ENCODE peak calls at places on chromosomes 5 and 9, in five cellular contexts. S is SJSA1; I is naive thymus-derived CD4-positive, alpha-beta T cell; U is fibroblast of lung; W is CD8-positive, alpha-beta T cell. G is an unnamed sample.

GRCh38 chr5:168747987-168748777 is 169.0 kb upstream of the PANK3 start:
- DNase-seq in S (peak; percentile 72), I (peak; percentile 54), U (no peak), W (no peak), G (no peak)

GRCh38 chr9:127214421-127215265 is 49.9 kb upstream of the GARNL3 start:
- DNase-seq in S (no peak), I (peak; percentile 49), U (peak; percentile 53), W (peak; percentile 65), G (peak; percentile 71)

GRCh38 chr5:59178482-59178881 is 595.6 kb downstream of the RAB3C start:
- DNase-seq in S (no peak), I (no peak), U (no peak), W (no peak), G (no peak)

GRCh38 chr5:33180900-33181299 is 259.9 kb upstream of the TARS1 start:
- DNase-seq in S (no peak), I (no peak), U (peak; percentile 57), W (no peak), G (no peak)

GRCh38 chr9:90061187-90061586 is 456.4 kb downstream of the GADD45G start:
- DNase-seq in S (no peak), I (no peak), U (no peak), W (no peak), G (no peak)

GRCh38 chr5:1108008-1108864 is 3.6 kb downstream of the SLC12A7 start:
- DNase-seq in S (no peak), I (no peak), U (no peak), W (no peak), G (no peak)

GRCh38 chr5:59506285-59506877 is 387.1 kb downstream of the PDE4D start:
- DNase-seq in S (no peak), I (no peak), U (peak; percentile 36), W (no peak), G (no peak)

GRCh38 chr5:1002836-1003235 is 5.8 kb upstream of the NKD2 start:
- DNase-seq in S (no peak), I (peak; percentile 19), U (no peak), W (no peak), G (no peak)

GRCh38 chr5:164204338-164204946 is 699.0 kb downstream of the MAT2B start:
- DNase-seq in S (no peak), I (no peak), U (peak; percentile 84), W (no peak), G (no peak)

GRCh38 chr9:122016309-122016708 is 76.8 kb downstream of the TTLL11 start:
- DNase-seq in S (no peak), I (no peak), U (no peak), W (no peak), G (no peak)

GRCh38 chr9:90894956-90895687 is 93.5 kb downstream of the SYK start:
- DNase-seq in S (no peak), I (no peak), U (no peak), W (no peak), G (no peak)

GRCh38 chr5:157390179-157390923 is 69.7 kb upstream of the NIPAL4 start:
- DNase-seq in S (peak; percentile 96), I (peak; percentile 55), U (peak; percentile 98), W (peak; percentile 47), G (peak; percentile 43)

GRCh38 chr5:10707198-10708187 is 53.5 kb downstream of the DAP start:
- DNase-seq in S (no peak), I (no peak), U (peak; percentile 66), W (no peak), G (no peak)

GRCh38 chr5:57482671-57483106 is at the start of gene ACTBL2:
- DNase-seq in S (no peak), I (no peak), U (peak; percentile 94), W (no peak), G (no peak)

GRCh38 chr5:141637266-141637692 is 482 bp downstream of the RELL2 start:
- DNase-seq in S (no peak), I (peak; percentile 67), U (no peak), W (peak; percentile 54), G (peak; percentile 63)

GRCh38 chr5:64207978-64208377 is 42.3 kb downstream of the RNF180 start:
- DNase-seq in S (no peak), I (no peak), U (peak; percentile 5), W (no peak), G (no peak)

GRCh38 chr9:96139592-96140251 is 162.3 kb downstream of the HSD17B3 start:
- DNase-seq in S (peak; percentile 98), I (no peak), U (peak; percentile 87), W (no peak), G (no peak)

GRCh38 chr5:158758666-158759065 is 341.1 kb downstream of the EBF1 start:
- DNase-seq in S (no peak), I (no peak), U (peak; percentile 63), W (no peak), G (no peak)

GRCh38 chr9:93968451-93969327 is 13.5 kb upstream of the BARX1 start:
- DNase-seq in S (no peak), I (no peak), U (peak; percentile 45), W (peak; percentile 5), G (no peak)

GRCh38 chr5:167998148-167998767 is 293.2 kb upstream of the WWC1 start:
- DNase-seq in S (no peak), I (no peak), U (peak; percentile 79), W (no peak), G (no peak)

GRCh38 chr9:93677061-93677571 is 100.7 kb downstream of the PHF2 start:
- DNase-seq in S (peak; percentile 26), I (peak; percentile 12), U (no peak), W (no peak), G (no peak)

GRCh38 chr9:75941577-75942311 is 51.3 kb downstream of the PCSK5 start:
- DNase-seq in S (no peak), I (no peak), U (no peak), W (no peak), G (no peak)

GRCh38 chr9:120867676-120868338 is 9.2 kb downstream of the PHF19 start:
- DNase-seq in S (no peak), I (no peak), U (no peak), W (no peak), G (no peak)

GRCh38 chr9:110758201-110758600 is 89.6 kb downstream of the MUSK start:
- DNase-seq in S (no peak), I (no peak), U (no peak), W (no peak), G (no peak)

GRCh38 chr9:72305102-72305546 is 59.9 kb downstream of the ZFAND5 start:
- DNase-seq in S (no peak), I (no peak), U (peak; percentile 66), W (peak; percentile 11), G (no peak)

GRCh38 chr5:64213568-64213967 is 47.9 kb downstream of the RNF180 start:
- DNase-seq in S (no peak), I (no peak), U (no peak), W (no peak), G (no peak)

GRCh38 chr5:153617190-153617589 is 126.7 kb downstream of the GRIA1 start:
- DNase-seq in S (no peak), I (no peak), U (peak; percentile 67), W (no peak), G (no peak)

GRCh38 chr9:135703726-135704125 is 1.7 kb downstream of the KCNT1 start:
- DNase-seq in S (no peak), I (no peak), U (no peak), W (no peak), G (no peak)

GRCh38 chr9:135707449-135708138 is 5.6 kb downstream of the KCNT1 start:
- DNase-seq in S (no peak), I (no peak), U (no peak), W (no peak), G (no peak)

GRCh38 chr9:135704366-135704947 is 2.5 kb downstream of the KCNT1 start:
- DNase-seq in S (no peak), I (no peak), U (no peak), W (no peak), G (no peak)

GRCh38 chr9:135706288-135706687 is 4.3 kb downstream of the KCNT1 start:
- DNase-seq in S (no peak), I (no peak), U (no peak), W (no peak), G (no peak)

DNA sequence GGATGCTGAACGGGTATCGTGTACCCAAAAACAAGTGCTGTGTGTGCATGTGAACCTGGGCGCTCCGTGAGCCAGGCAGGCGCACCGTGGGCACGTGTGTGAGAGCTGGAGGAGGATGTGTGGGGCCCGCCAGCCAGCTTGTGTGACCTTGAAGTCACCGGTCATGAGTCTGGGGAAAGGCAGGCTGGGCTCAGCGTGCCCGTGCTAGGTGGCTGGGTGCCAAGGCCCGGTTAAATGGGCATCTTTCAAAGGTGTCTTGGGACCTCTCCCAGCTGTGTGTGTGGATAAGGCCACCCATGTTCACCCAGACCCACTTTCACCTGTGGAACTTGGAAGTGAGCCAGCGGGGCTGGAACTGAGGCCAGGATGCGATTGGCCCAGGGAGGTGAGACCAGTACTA is 3.4 kb downstream of the KCNT1 start:
- DNase-seq in S (no peak), I (no peak), U (no peak), W (no peak), G (no peak)
- H3K27me3 ChIP-seq in S (peaks cover 4% of the 10 kb centered on the region), I (no peaks in the 10 kb centered on the region), U (no peaks in the 10 kb centered on the region), W (peaks cover 2% of the 10 kb centered on the region), G (no peaks in the 10 kb centered on the region)

GRCh38 chr5:177430972-177431316 is 4.5 kb downstream of the GRK6 start:
- DNase-seq in S (no peak), I (no peak), U (no peak), W (no peak), G (no peak)
- H3K4me1 ChIP-seq in S (peaks cover 13% of the 10 kb centered on the region), I (peaks cover 66% of the 10 kb centered on the region), U (peaks cover 8% of the 10 kb centered on the region), W (peaks cover 85% of the 10 kb centered on the region), G (peaks cover 88% of the 10 kb centered on the region)

GRCh38 chr5:126484248-126484647 is 61.0 kb downstream of the GRAMD2B start:
- DNase-seq in S (no peak), I (no peak), U (no peak), W (no peak), G (no peak)

GRCh38 chr5:126490167-126490937 is 67.1 kb downstream of the GRAMD2B start:
- DNase-seq in S (no peak), I (no peak), U (peak; percentile 29), W (no peak), G (no peak)

GRCh38 chr5:126487596-126487995 is 64.4 kb downstream of the GRAMD2B start:
- DNase-seq in S (no peak), I (no peak), U (no peak), W (no peak), G (no peak)

GRCh38 chr5:126486332-126486731 is 63.1 kb downstream of the GRAMD2B start:
- DNase-seq in S (no peak), I (no peak), U (no peak), W (no peak), G (no peak)

DNA sequence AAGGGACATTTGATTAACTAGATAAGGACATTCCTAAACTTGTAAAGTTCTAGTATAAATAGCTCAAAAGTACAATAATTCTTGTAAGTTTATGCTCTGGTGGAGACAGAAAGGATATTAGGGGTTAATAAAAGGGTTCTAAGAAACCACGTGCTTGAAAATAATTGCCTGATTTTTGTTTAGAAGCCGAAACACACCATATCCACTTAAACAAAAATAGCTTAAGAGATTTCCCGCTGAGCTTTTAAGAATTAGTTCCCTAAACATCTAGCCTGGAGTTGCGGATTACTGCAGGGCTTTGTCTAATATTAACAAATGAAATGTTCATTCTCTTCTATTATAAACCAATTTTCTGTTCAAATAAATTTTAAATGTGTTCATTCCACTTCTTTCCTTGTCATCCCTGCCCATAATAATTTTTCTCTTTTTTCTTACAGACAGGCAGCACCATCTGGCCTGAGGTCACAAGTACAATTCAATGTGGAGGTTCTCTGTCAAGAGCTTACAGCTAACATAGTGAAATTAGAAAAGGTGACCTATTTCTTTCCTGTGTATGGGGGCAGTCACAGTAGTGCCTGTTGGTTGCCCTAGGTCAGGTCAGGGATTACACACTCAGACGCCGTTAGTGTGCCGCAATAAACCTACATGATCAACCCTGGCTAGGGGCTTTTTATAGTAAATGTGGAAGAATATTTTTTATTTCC is 65.3 kb downstream of the GRAMD2B start:
- DNase-seq in S (no peak), I (no peak), U (no peak), W (no peak), G (no peak)
- H3K4me3 ChIP-seq in S (no peak overlapping the region), I (no peak overlapping the region), U (no peak overlapping the region), W (no peak overlapping the region), G (no peak overlapping the region)

GRCh38 chr5:43036856-43037711 is 3.0 kb downstream of the ANXA2R start:
- DNase-seq in S (no peak), I (no peak), U (peak; percentile 64), W (no peak), G (no peak)
- H3K27me3 ChIP-seq in S (no peaks in the 10 kb centered on the region), I (no peaks in the 10 kb centered on the region), U (no peaks in the 10 kb centered on the region), W (no peaks in the 10 kb centered on the region), G (no peaks in the 10 kb centered on the region)

G was measured in CD4-positive, alpha-beta memory T cell.